ENCODE peak calls at places on chromosomes 11 and 22, in seven cellular contexts. M is ELR, J is naive B cell, F is RWPE1, H is RPMI7951, Q is T-helper 9 cell, U is LoVo. I is an unnamed sample.

GRCh38 chr11:124043420-124043819 is 2.3 kb upstream of the OR10G7 start:
- DNase-seq in M (no peak), J (no peak), F (no peak), H (no peak), Q (no peak), U (no peak), I (no peak)

GRCh38 chr11:92225206-92225562 is 566 bp downstream of the FAT3 start:
- DNase-seq in M (no peak), J (no peak), F (no peak), H (no peak), Q (no peak), U (no peak), I (no peak)

GRCh38 chr11:36409152-36409713 is 100.8 kb downstream of the TRAF6 start:
- DNase-seq in M (peak; percentile 45), J (no peak), F (no peak), H (no peak), Q (no peak), U (no peak), I (no peak)

GRCh38 chr11:62017878-62018642 is 50.6 kb upstream of the FTH1 start:
- DNase-seq in M (no peak), J (no peak), F (no peak), H (no peak), Q (no peak), U (no peak), I (no peak)

GRCh38 chr22:44685384-44686056 is 16.5 kb upstream of the PRR5 start:
- DNase-seq in M (peak; percentile 62), J (peak; percentile 24), F (peak; percentile 70), H (peak; percentile 62), Q (peak; percentile 65), U (peak; percentile 77), I (peak; percentile 87)

GRCh38 chr11:62539238-62539925 is 7.2 kb downstream of the AHNAK start:
- DNase-seq in M (peak; percentile 90), J (no peak), F (peak; percentile 90), H (peak; percentile 95), Q (peak; percentile 37), U (peak; percentile 80), I (no peak)

GRCh38 chr11:70290341-70291065 is 20.0 kb downstream of the PPFIA1 start:
- DNase-seq in M (no peak), J (no peak), F (peak; percentile 17), H (no peak), Q (no peak), U (no peak), I (peak; percentile 67)

GRCh38 chr11:113045146-113045545 is 83.9 kb downstream of the NCAM1 start:
- DNase-seq in M (no peak), J (no peak), F (no peak), H (peak; percentile 71), Q (no peak), U (no peak), I (no peak)

GRCh38 chr11:64712430-64713030 is 10.5 kb downstream of the NRXN2 start:
- DNase-seq in M (no peak), J (no peak), F (no peak), H (no peak), Q (no peak), U (no peak), I (no peak)

GRCh38 chr22:41538583-41538982 is 5.7 kb downstream of the POLR3H start:
- DNase-seq in M (no peak), J (no peak), F (no peak), H (no peak), Q (no peak), U (no peak), I (no peak)

GRCh38 chr11:23866641-23867040 is 630.2 kb upstream of the LUZP2 start:
- DNase-seq in M (peak; percentile 29), J (no peak), F (peak; percentile 4), H (no peak), Q (no peak), U (no peak), I (peak; percentile 55)

GRCh38 chr22:38760477-38761201 is 4.8 kb upstream of the SUN2 start:
- DNase-seq in M (peak; percentile 65), J (no peak), F (no peak), H (no peak), Q (no peak), U (no peak), I (no peak)

GRCh38 chr22:24950272-24950902 is 2.1 kb upstream of the KIAA1671 start:
- DNase-seq in M (no peak), J (no peak), F (no peak), H (peak; percentile 65), Q (no peak), U (no peak), I (no peak)

GRCh38 chr11:384511-384910 is 9.5 kb upstream of the PKP3 start:
- DNase-seq in M (no peak), J (no peak), F (no peak), H (no peak), Q (no peak), U (no peak), I (no peak)

I was measured in foreskin keratinocyte.